ENCODE peak calls at places on chromosomes 11 and 22, in six cellular contexts. One of them, this sample, is unnamed.

GRCh38 chr11:44727373-44728084 is 767 bp downstream of the TSPAN18 start:
- DNase-seq in colonic mucosa: peak; percentile 75
- DNase-seq in GM12878: no peak
- DNase-seq in CD4-positive, alpha-beta T cell: peak; percentile 73
- DNase-seq in activated naive CD8-positive, alpha-beta T cell treated with anti-CD3 and anti-CD28 coated beads, Interleukin-2, amount 50 U/mL, for 24 hours: peak; percentile 86
- DNase-seq in stimulated activated CD8-positive, alpha-beta memory T cell treated with anti-CD3 and anti-CD28 coated beads, Interleukin-15, amount 100 ng/mL, for 24 hours: peak; percentile 59
- DNase-seq in this sample: peak; percentile 62

GRCh38 chr11:1129143-1129665 is 28.5 kb upstream of the MUC5AC start:
- DNase-seq in colonic mucosa: no peak
- DNase-seq in GM12878: no peak
- DNase-seq in CD4-positive, alpha-beta T cell: no peak
- DNase-seq in activated naive CD8-positive, alpha-beta T cell treated with anti-CD3 and anti-CD28 coated beads, Interleukin-2, amount 50 U/mL, for 24 hours: no peak
- DNase-seq in stimulated activated CD8-positive, alpha-beta memory T cell treated with anti-CD3 and anti-CD28 coated beads, Interleukin-15, amount 100 ng/mL, for 24 hours: no peak
- DNase-seq in this sample: no peak

GRCh38 chr11:82701847-82702520 is 31.7 kb downstream of the FAM181B start:
- DNase-seq in colonic mucosa: peak; percentile 22
- DNase-seq in GM12878: no peak
- DNase-seq in CD4-positive, alpha-beta T cell: no peak
- DNase-seq in activated naive CD8-positive, alpha-beta T cell treated with anti-CD3 and anti-CD28 coated beads, Interleukin-2, amount 50 U/mL, for 24 hours: peak; percentile 25
- DNase-seq in stimulated activated CD8-positive, alpha-beta memory T cell treated with anti-CD3 and anti-CD28 coated beads, Interleukin-15, amount 100 ng/mL, for 24 hours: no peak
- DNase-seq in this sample: no peak

GRCh38 chr11:12122083-12122482 is 11.7 kb downstream of the MICAL2 start:
- DNase-seq in colonic mucosa: no peak
- DNase-seq in GM12878: no peak
- DNase-seq in CD4-positive, alpha-beta T cell: no peak
- DNase-seq in activated naive CD8-positive, alpha-beta T cell treated with anti-CD3 and anti-CD28 coated beads, Interleukin-2, amount 50 U/mL, for 24 hours: no peak
- DNase-seq in stimulated activated CD8-positive, alpha-beta memory T cell treated with anti-CD3 and anti-CD28 coated beads, Interleukin-15, amount 100 ng/mL, for 24 hours: no peak
- DNase-seq in this sample: peak; percentile 84

GRCh38 chr22:44670220-44670983 is 31.6 kb upstream of the PRR5 start:
- DNase-seq in colonic mucosa: no peak
- DNase-seq in GM12878: no peak
- DNase-seq in CD4-positive, alpha-beta T cell: no peak
- DNase-seq in activated naive CD8-positive, alpha-beta T cell treated with anti-CD3 and anti-CD28 coated beads, Interleukin-2, amount 50 U/mL, for 24 hours: no peak
- DNase-seq in stimulated activated CD8-positive, alpha-beta memory T cell treated with anti-CD3 and anti-CD28 coated beads, Interleukin-15, amount 100 ng/mL, for 24 hours: no peak
- DNase-seq in this sample: no peak

GRCh38 chr11:2223153-2223794 is 47.1 kb downstream of the ASCL2 start:
- DNase-seq in colonic mucosa: no peak
- DNase-seq in GM12878: no peak
- DNase-seq in CD4-positive, alpha-beta T cell: no peak
- DNase-seq in activated naive CD8-positive, alpha-beta T cell treated with anti-CD3 and anti-CD28 coated beads, Interleukin-2, amount 50 U/mL, for 24 hours: no peak
- DNase-seq in stimulated activated CD8-positive, alpha-beta memory T cell treated with anti-CD3 and anti-CD28 coated beads, Interleukin-15, amount 100 ng/mL, for 24 hours: no peak
- DNase-seq in this sample: no peak

GRCh38 chr11:16293204-16293681 is 63.1 kb downstream of the SOX6 start:
- DNase-seq in colonic mucosa: no peak
- DNase-seq in GM12878: no peak
- DNase-seq in CD4-positive, alpha-beta T cell: no peak
- DNase-seq in activated naive CD8-positive, alpha-beta T cell treated with anti-CD3 and anti-CD28 coated beads, Interleukin-2, amount 50 U/mL, for 24 hours: no peak
- DNase-seq in stimulated activated CD8-positive, alpha-beta memory T cell treated with anti-CD3 and anti-CD28 coated beads, Interleukin-15, amount 100 ng/mL, for 24 hours: no peak
- DNase-seq in this sample: no peak

GRCh38 chr11:105923814-105924213 is 98.2 kb downstream of the MSANTD4 start:
- DNase-seq in colonic mucosa: no peak
- DNase-seq in GM12878: no peak
- DNase-seq in CD4-positive, alpha-beta T cell: no peak
- DNase-seq in activated naive CD8-positive, alpha-beta T cell treated with anti-CD3 and anti-CD28 coated beads, Interleukin-2, amount 50 U/mL, for 24 hours: no peak
- DNase-seq in stimulated activated CD8-positive, alpha-beta memory T cell treated with anti-CD3 and anti-CD28 coated beads, Interleukin-15, amount 100 ng/mL, for 24 hours: no peak
- DNase-seq in this sample: no peak

GRCh38 chr11:28581286-28582242 is 473.4 kb downstream of the METTL15 start:
- DNase-seq in colonic mucosa: no peak
- DNase-seq in GM12878: no peak
- DNase-seq in CD4-positive, alpha-beta T cell: no peak
- DNase-seq in activated naive CD8-positive, alpha-beta T cell treated with anti-CD3 and anti-CD28 coated beads, Interleukin-2, amount 50 U/mL, for 24 hours: no peak
- DNase-seq in stimulated activated CD8-positive, alpha-beta memory T cell treated with anti-CD3 and anti-CD28 coated beads, Interleukin-15, amount 100 ng/mL, for 24 hours: no peak
- DNase-seq in this sample: peak; percentile 84

GRCh38 chr11:61023086-61024035 is 51.9 kb downstream of the CD6 start:
- DNase-seq in colonic mucosa: no peak
- DNase-seq in GM12878: no peak
- DNase-seq in CD4-positive, alpha-beta T cell: peak; percentile 58
- DNase-seq in activated naive CD8-positive, alpha-beta T cell treated with anti-CD3 and anti-CD28 coated beads, Interleukin-2, amount 50 U/mL, for 24 hours: peak; percentile 73
- DNase-seq in stimulated activated CD8-positive, alpha-beta memory T cell treated with anti-CD3 and anti-CD28 coated beads, Interleukin-15, amount 100 ng/mL, for 24 hours: no peak
- DNase-seq in this sample: no peak

GRCh38 chr11:128936546-128937275 is 6.0 kb downstream of the TP53AIP1 start:
- DNase-seq in colonic mucosa: no peak
- DNase-seq in GM12878: no peak
- DNase-seq in CD4-positive, alpha-beta T cell: no peak
- DNase-seq in activated naive CD8-positive, alpha-beta T cell treated with anti-CD3 and anti-CD28 coated beads, Interleukin-2, amount 50 U/mL, for 24 hours: no peak
- DNase-seq in stimulated activated CD8-positive, alpha-beta memory T cell treated with anti-CD3 and anti-CD28 coated beads, Interleukin-15, amount 100 ng/mL, for 24 hours: no peak
- DNase-seq in this sample: no peak

GRCh38 chr11:120563698-120564572 is 52.4 kb downstream of the GRIK4 start:
- DNase-seq in colonic mucosa: no peak
- DNase-seq in GM12878: no peak
- DNase-seq in CD4-positive, alpha-beta T cell: no peak
- DNase-seq in activated naive CD8-positive, alpha-beta T cell treated with anti-CD3 and anti-CD28 coated beads, Interleukin-2, amount 50 U/mL, for 24 hours: no peak
- DNase-seq in stimulated activated CD8-positive, alpha-beta memory T cell treated with anti-CD3 and anti-CD28 coated beads, Interleukin-15, amount 100 ng/mL, for 24 hours: no peak
- DNase-seq in this sample: no peak

GRCh38 chr11:61149624-61150615 is 11.3 kb downstream of the VPS37C start:
- DNase-seq in colonic mucosa: no peak
- DNase-seq in GM12878: no peak
- DNase-seq in CD4-positive, alpha-beta T cell: no peak
- DNase-seq in activated naive CD8-positive, alpha-beta T cell treated with anti-CD3 and anti-CD28 coated beads, Interleukin-2, amount 50 U/mL, for 24 hours: no peak
- DNase-seq in stimulated activated CD8-positive, alpha-beta memory T cell treated with anti-CD3 and anti-CD28 coated beads, Interleukin-15, amount 100 ng/mL, for 24 hours: no peak
- DNase-seq in this sample: peak; percentile 17

GRCh38 chr22:29697853-29698598 is 21.8 kb upstream of the CABP7 start:
- DNase-seq in colonic mucosa: no peak
- DNase-seq in GM12878: no peak
- DNase-seq in CD4-positive, alpha-beta T cell: no peak
- DNase-seq in activated naive CD8-positive, alpha-beta T cell treated with anti-CD3 and anti-CD28 coated beads, Interleukin-2, amount 50 U/mL, for 24 hours: no peak
- DNase-seq in stimulated activated CD8-positive, alpha-beta memory T cell treated with anti-CD3 and anti-CD28 coated beads, Interleukin-15, amount 100 ng/mL, for 24 hours: no peak
- DNase-seq in this sample: no peak

GRCh38 chr22:49993649-49994360 is 18.8 kb downstream of the IL17REL start:
- DNase-seq in colonic mucosa: no peak
- DNase-seq in GM12878: no peak
- DNase-seq in CD4-positive, alpha-beta T cell: no peak
- DNase-seq in activated naive CD8-positive, alpha-beta T cell treated with anti-CD3 and anti-CD28 coated beads, Interleukin-2, amount 50 U/mL, for 24 hours: no peak
- DNase-seq in stimulated activated CD8-positive, alpha-beta memory T cell treated with anti-CD3 and anti-CD28 coated beads, Interleukin-15, amount 100 ng/mL, for 24 hours: no peak
- DNase-seq in this sample: no peak

GRCh38 chr11:24093410-24093809 is 403.4 kb upstream of the LUZP2 start:
- DNase-seq in colonic mucosa: no peak
- DNase-seq in GM12878: no peak
- DNase-seq in CD4-positive, alpha-beta T cell: no peak
- DNase-seq in activated naive CD8-positive, alpha-beta T cell treated with anti-CD3 and anti-CD28 coated beads, Interleukin-2, amount 50 U/mL, for 24 hours: no peak
- DNase-seq in stimulated activated CD8-positive, alpha-beta memory T cell treated with anti-CD3 and anti-CD28 coated beads, Interleukin-15, amount 100 ng/mL, for 24 hours: no peak
- DNase-seq in this sample: no peak

GRCh38 chr22:24188705-24189248 is 7.5 kb downstream of the SUSD2 start:
- DNase-seq in colonic mucosa: no peak
- DNase-seq in GM12878: no peak
- DNase-seq in CD4-positive, alpha-beta T cell: no peak
- DNase-seq in activated naive CD8-positive, alpha-beta T cell treated with anti-CD3 and anti-CD28 coated beads, Interleukin-2, amount 50 U/mL, for 24 hours: no peak
- DNase-seq in stimulated activated CD8-positive, alpha-beta memory T cell treated with anti-CD3 and anti-CD28 coated beads, Interleukin-15, amount 100 ng/mL, for 24 hours: no peak
- DNase-seq in this sample: no peak

GRCh38 chr11:58152776-58153175 is 27.4 kb upstream of the OR9I1 start:
- DNase-seq in colonic mucosa: no peak
- DNase-seq in GM12878: no peak
- DNase-seq in CD4-positive, alpha-beta T cell: no peak
- DNase-seq in activated naive CD8-positive, alpha-beta T cell treated with anti-CD3 and anti-CD28 coated beads, Interleukin-2, amount 50 U/mL, for 24 hours: no peak
- DNase-seq in stimulated activated CD8-positive, alpha-beta memory T cell treated with anti-CD3 and anti-CD28 coated beads, Interleukin-15, amount 100 ng/mL, for 24 hours: no peak
- DNase-seq in this sample: no peak

GRCh38 chr11:802018-802617 is 2.9 kb downstream of the PIDD1 start:
- DNase-seq in colonic mucosa: no peak
- DNase-seq in GM12878: no peak
- DNase-seq in CD4-positive, alpha-beta T cell: no peak
- DNase-seq in activated naive CD8-positive, alpha-beta T cell treated with anti-CD3 and anti-CD28 coated beads, Interleukin-2, amount 50 U/mL, for 24 hours: no peak
- DNase-seq in stimulated activated CD8-positive, alpha-beta memory T cell treated with anti-CD3 and anti-CD28 coated beads, Interleukin-15, amount 100 ng/mL, for 24 hours: no peak
- DNase-seq in this sample: no peak

GRCh38 chr11:1236316-1237127 is 13.7 kb downstream of the MUC5B start:
- DNase-seq in colonic mucosa: no peak
- DNase-seq in GM12878: no peak
- DNase-seq in CD4-positive, alpha-beta T cell: no peak
- DNase-seq in activated naive CD8-positive, alpha-beta T cell treated with anti-CD3 and anti-CD28 coated beads, Interleukin-2, amount 50 U/mL, for 24 hours: no peak
- DNase-seq in stimulated activated CD8-positive, alpha-beta memory T cell treated with anti-CD3 and anti-CD28 coated beads, Interleukin-15, amount 100 ng/mL, for 24 hours: no peak
- DNase-seq in this sample: no peak

GRCh38 chr11:18063131-18063530 is 17.1 kb upstream of the TPH1 start:
- DNase-seq in colonic mucosa: no peak
- DNase-seq in GM12878: no peak
- DNase-seq in CD4-positive, alpha-beta T cell: no peak
- DNase-seq in activated naive CD8-positive, alpha-beta T cell treated with anti-CD3 and anti-CD28 coated beads, Interleukin-2, amount 50 U/mL, for 24 hours: no peak
- DNase-seq in stimulated activated CD8-positive, alpha-beta memory T cell treated with anti-CD3 and anti-CD28 coated beads, Interleukin-15, amount 100 ng/mL, for 24 hours: no peak
- DNase-seq in this sample: no peak

GRCh38 chr11:96707273-96707672 is 317.5 kb downstream of the JRKL start:
- DNase-seq in colonic mucosa: no peak
- DNase-seq in GM12878: no peak
- DNase-seq in CD4-positive, alpha-beta T cell: no peak
- DNase-seq in activated naive CD8-positive, alpha-beta T cell treated with anti-CD3 and anti-CD28 coated beads, Interleukin-2, amount 50 U/mL, for 24 hours: no peak
- DNase-seq in stimulated activated CD8-positive, alpha-beta memory T cell treated with anti-CD3 and anti-CD28 coated beads, Interleukin-15, amount 100 ng/mL, for 24 hours: no peak
- DNase-seq in this sample: no peak

GRCh38 chr11:75301602-75302345 is 49.7 kb downstream of the ARRB1 start:
- DNase-seq in colonic mucosa: peak; percentile 69
- DNase-seq in GM12878: no peak
- DNase-seq in CD4-positive, alpha-beta T cell: no peak
- DNase-seq in activated naive CD8-positive, alpha-beta T cell treated with anti-CD3 and anti-CD28 coated beads, Interleukin-2, amount 50 U/mL, for 24 hours: no peak
- DNase-seq in stimulated activated CD8-positive, alpha-beta memory T cell treated with anti-CD3 and anti-CD28 coated beads, Interleukin-15, amount 100 ng/mL, for 24 hours: no peak
- DNase-seq in this sample: no peak

GRCh38 chr11:68369161-68369560 is 56.8 kb downstream of the LRP5 start:
- DNase-seq in colonic mucosa: no peak
- DNase-seq in GM12878: no peak
- DNase-seq in CD4-positive, alpha-beta T cell: no peak
- DNase-seq in activated naive CD8-positive, alpha-beta T cell treated with anti-CD3 and anti-CD28 coated beads, Interleukin-2, amount 50 U/mL, for 24 hours: no peak
- DNase-seq in stimulated activated CD8-positive, alpha-beta memory T cell treated with anti-CD3 and anti-CD28 coated beads, Interleukin-15, amount 100 ng/mL, for 24 hours: no peak
- DNase-seq in this sample: no peak

GRCh38 chr11:95154514-95154913 is 64.9 kb downstream of the ENDOD1 start:
- DNase-seq in colonic mucosa: peak; percentile 53
- DNase-seq in GM12878: no peak
- DNase-seq in CD4-positive, alpha-beta T cell: peak; percentile 55
- DNase-seq in activated naive CD8-positive, alpha-beta T cell treated with anti-CD3 and anti-CD28 coated beads, Interleukin-2, amount 50 U/mL, for 24 hours: peak; percentile 63
- DNase-seq in stimulated activated CD8-positive, alpha-beta memory T cell treated with anti-CD3 and anti-CD28 coated beads, Interleukin-15, amount 100 ng/mL, for 24 hours: no peak
- DNase-seq in this sample: peak; percentile 71

GRCh38 chr11:1295591-1295990 is 13.8 kb downstream of the TOLLIP start:
- DNase-seq in colonic mucosa: no peak
- DNase-seq in GM12878: no peak
- DNase-seq in CD4-positive, alpha-beta T cell: no peak
- DNase-seq in activated naive CD8-positive, alpha-beta T cell treated with anti-CD3 and anti-CD28 coated beads, Interleukin-2, amount 50 U/mL, for 24 hours: no peak
- DNase-seq in stimulated activated CD8-positive, alpha-beta memory T cell treated with anti-CD3 and anti-CD28 coated beads, Interleukin-15, amount 100 ng/mL, for 24 hours: no peak
- DNase-seq in this sample: no peak

GRCh38 chr11:56849852-56850251 is 101.4 kb upstream of the OR9G4 start:
- DNase-seq in colonic mucosa: no peak
- DNase-seq in GM12878: no peak
- DNase-seq in CD4-positive, alpha-beta T cell: no peak
- DNase-seq in activated naive CD8-positive, alpha-beta T cell treated with anti-CD3 and anti-CD28 coated beads, Interleukin-2, amount 50 U/mL, for 24 hours: no peak
- DNase-seq in stimulated activated CD8-positive, alpha-beta memory T cell treated with anti-CD3 and anti-CD28 coated beads, Interleukin-15, amount 100 ng/mL, for 24 hours: no peak
- DNase-seq in this sample: no peak

GRCh38 chr11:27806122-27806521 is 105.9 kb upstream of the BDNF start:
- DNase-seq in colonic mucosa: no peak
- DNase-seq in GM12878: no peak
- DNase-seq in CD4-positive, alpha-beta T cell: no peak
- DNase-seq in activated naive CD8-positive, alpha-beta T cell treated with anti-CD3 and anti-CD28 coated beads, Interleukin-2, amount 50 U/mL, for 24 hours: no peak
- DNase-seq in stimulated activated CD8-positive, alpha-beta memory T cell treated with anti-CD3 and anti-CD28 coated beads, Interleukin-15, amount 100 ng/mL, for 24 hours: no peak
- DNase-seq in this sample: no peak

GRCh38 chr22:45627489-45628233 is 44.0 kb upstream of the ATXN10 start:
- DNase-seq in colonic mucosa: no peak
- DNase-seq in GM12878: no peak
- DNase-seq in CD4-positive, alpha-beta T cell: no peak
- DNase-seq in activated naive CD8-positive, alpha-beta T cell treated with anti-CD3 and anti-CD28 coated beads, Interleukin-2, amount 50 U/mL, for 24 hours: no peak
- DNase-seq in stimulated activated CD8-positive, alpha-beta memory T cell treated with anti-CD3 and anti-CD28 coated beads, Interleukin-15, amount 100 ng/mL, for 24 hours: no peak
- DNase-seq in this sample: no peak

GRCh38 chr22:40453676-40454075 is 83.3 kb downstream of the SGSM3 start:
- DNase-seq in colonic mucosa: no peak
- DNase-seq in GM12878: no peak
- DNase-seq in CD4-positive, alpha-beta T cell: no peak
- DNase-seq in activated naive CD8-positive, alpha-beta T cell treated with anti-CD3 and anti-CD28 coated beads, Interleukin-2, amount 50 U/mL, for 24 hours: no peak
- DNase-seq in stimulated activated CD8-positive, alpha-beta memory T cell treated with anti-CD3 and anti-CD28 coated beads, Interleukin-15, amount 100 ng/mL, for 24 hours: no peak
- DNase-seq in this sample: no peak

GRCh38 chr11:59802639-59803176 is 7.9 kb downstream of the MRPL16 start:
- DNase-seq in colonic mucosa: peak; percentile 60
- DNase-seq in GM12878: no peak
- DNase-seq in CD4-positive, alpha-beta T cell: no peak
- DNase-seq in activated naive CD8-positive, alpha-beta T cell treated with anti-CD3 and anti-CD28 coated beads, Interleukin-2, amount 50 U/mL, for 24 hours: no peak
- DNase-seq in stimulated activated CD8-positive, alpha-beta memory T cell treated with anti-CD3 and anti-CD28 coated beads, Interleukin-15, amount 100 ng/mL, for 24 hours: no peak
- DNase-seq in this sample: peak; percentile 70

GRCh38 chr11:93116641-93117577 is 80.9 kb downstream of the SLC36A4 start:
- DNase-seq in colonic mucosa: peak; percentile 92
- DNase-seq in GM12878: no peak
- DNase-seq in CD4-positive, alpha-beta T cell: no peak
- DNase-seq in activated naive CD8-positive, alpha-beta T cell treated with anti-CD3 and anti-CD28 coated beads, Interleukin-2, amount 50 U/mL, for 24 hours: no peak
- DNase-seq in stimulated activated CD8-positive, alpha-beta memory T cell treated with anti-CD3 and anti-CD28 coated beads, Interleukin-15, amount 100 ng/mL, for 24 hours: no peak
- DNase-seq in this sample: no peak

GRCh38 chr11:116148056-116148455 is 624.7 kb downstream of the BUD13 start:
- DNase-seq in colonic mucosa: no peak
- DNase-seq in GM12878: no peak
- DNase-seq in CD4-positive, alpha-beta T cell: no peak
- DNase-seq in activated naive CD8-positive, alpha-beta T cell treated with anti-CD3 and anti-CD28 coated beads, Interleukin-2, amount 50 U/mL, for 24 hours: no peak
- DNase-seq in stimulated activated CD8-positive, alpha-beta memory T cell treated with anti-CD3 and anti-CD28 coated beads, Interleukin-15, amount 100 ng/mL, for 24 hours: no peak
- DNase-seq in this sample: no peak

GRCh38 chr11:75241906-75242644 is 1.5 kb downstream of the TPBGL start:
- DNase-seq in colonic mucosa: no peak
- DNase-seq in GM12878: no peak
- DNase-seq in CD4-positive, alpha-beta T cell: no peak
- DNase-seq in activated naive CD8-positive, alpha-beta T cell treated with anti-CD3 and anti-CD28 coated beads, Interleukin-2, amount 50 U/mL, for 24 hours: no peak
- DNase-seq in stimulated activated CD8-positive, alpha-beta memory T cell treated with anti-CD3 and anti-CD28 coated beads, Interleukin-15, amount 100 ng/mL, for 24 hours: no peak
- DNase-seq in this sample: no peak

GRCh38 chr11:36622431-36623136 is 24.5 kb upstream of the RAG2 start:
- DNase-seq in colonic mucosa: no peak
- DNase-seq in GM12878: no peak
- DNase-seq in CD4-positive, alpha-beta T cell: no peak
- DNase-seq in activated naive CD8-positive, alpha-beta T cell treated with anti-CD3 and anti-CD28 coated beads, Interleukin-2, amount 50 U/mL, for 24 hours: no peak
- DNase-seq in stimulated activated CD8-positive, alpha-beta memory T cell treated with anti-CD3 and anti-CD28 coated beads, Interleukin-15, amount 100 ng/mL, for 24 hours: no peak
- DNase-seq in this sample: no peak

GRCh38 chr22:24954114-24954463 is 1.6 kb downstream of the KIAA1671 start:
- DNase-seq in colonic mucosa: no peak
- DNase-seq in GM12878: no peak
- DNase-seq in CD4-positive, alpha-beta T cell: no peak
- DNase-seq in activated naive CD8-positive, alpha-beta T cell treated with anti-CD3 and anti-CD28 coated beads, Interleukin-2, amount 50 U/mL, for 24 hours: no peak
- DNase-seq in stimulated activated CD8-positive, alpha-beta memory T cell treated with anti-CD3 and anti-CD28 coated beads, Interleukin-15, amount 100 ng/mL, for 24 hours: no peak
- DNase-seq in this sample: no peak

GRCh38 chr22:37274380-37274862 is 7.9 kb upstream of the CYTH4 start:
- DNase-seq in colonic mucosa: peak; percentile 36
- DNase-seq in GM12878: no peak
- DNase-seq in CD4-positive, alpha-beta T cell: no peak
- DNase-seq in activated naive CD8-positive, alpha-beta T cell treated with anti-CD3 and anti-CD28 coated beads, Interleukin-2, amount 50 U/mL, for 24 hours: no peak
- DNase-seq in stimulated activated CD8-positive, alpha-beta memory T cell treated with anti-CD3 and anti-CD28 coated beads, Interleukin-15, amount 100 ng/mL, for 24 hours: no peak
- DNase-seq in this sample: peak; percentile 17

GRCh38 chr11:21514298-21514697 is 678.6 kb upstream of the ANO5 start:
- DNase-seq in colonic mucosa: no peak
- DNase-seq in GM12878: no peak
- DNase-seq in CD4-positive, alpha-beta T cell: no peak
- DNase-seq in activated naive CD8-positive, alpha-beta T cell treated with anti-CD3 and anti-CD28 coated beads, Interleukin-2, amount 50 U/mL, for 24 hours: no peak
- DNase-seq in stimulated activated CD8-positive, alpha-beta memory T cell treated with anti-CD3 and anti-CD28 coated beads, Interleukin-15, amount 100 ng/mL, for 24 hours: no peak
- DNase-seq in this sample: no peak

GRCh38 chr11:113603277-113604059 is 102.6 kb downstream of the TMPRSS5 start:
- DNase-seq in colonic mucosa: no peak
- DNase-seq in GM12878: no peak
- DNase-seq in CD4-positive, alpha-beta T cell: no peak
- DNase-seq in activated naive CD8-positive, alpha-beta T cell treated with anti-CD3 and anti-CD28 coated beads, Interleukin-2, amount 50 U/mL, for 24 hours: no peak
- DNase-seq in stimulated activated CD8-positive, alpha-beta memory T cell treated with anti-CD3 and anti-CD28 coated beads, Interleukin-15, amount 100 ng/mL, for 24 hours: no peak
- DNase-seq in this sample: no peak

This sample was measured in trophoblast cell.